ENCODE peak calls at places on chromosomes 2 and 18, in four cellular contexts. Z, K, U and E are unnamed samples.

GRCh38 chr2:217045725-217046475 is 186.0 kb upstream of the TNP1 start:
- DNase-seq in K (no peak), U (no peak), Z (peak; percentile 61), E (no peak)

GRCh38 chr18:75269140-75269676 is 58.6 kb downstream of the TSHZ1 start:
- DNase-seq in K (no peak), Z (no peak), U (no peak), E (no peak)

GRCh38 chr18:37659906-37660305 is 94.3 kb upstream of the CELF4 start:
- DNase-seq in K (no peak), U (no peak), Z (no peak), E (no peak)

GRCh38 chr2:143282684-143283083 is 153.5 kb downstream of the ARHGAP15 start:
- DNase-seq in K (no peak), U (no peak), Z (no peak), E (no peak)

GRCh38 chr2:144683063-144683740 is 163.3 kb upstream of the ZEB2 start:
- DNase-seq in U (no peak), K (no peak), Z (no peak), E (peak; percentile 70)

GRCh38 chr2:133198678-133199077 is 369.6 kb downstream of the NCKAP5 start:
- DNase-seq in Z (no peak), K (no peak), U (no peak), E (no peak)

GRCh38 chr2:72543527-72544216 is 282.2 kb downstream of the EXOC6B start:
- DNase-seq in U (no peak), K (no peak), Z (no peak), E (no peak)

GRCh38 chr2:20167356-20167755 is 57.6 kb downstream of the SDC1 start:
- DNase-seq in K (no peak), Z (peak; percentile 44), U (no peak), E (no peak)

GRCh38 chr2:109720379-109721116 is 73.6 kb upstream of the RGPD5 start:
- DNase-seq in K (no peak), Z (no peak), U (no peak), E (no peak)

GRCh38 chr18:70044626-70045025 is 97.0 kb upstream of the CD226 start:
- DNase-seq in Z (peak; percentile 99), U (no peak), K (no peak), E (peak; percentile 97)

GRCh38 chr2:19540739-19541503 is 182.5 kb upstream of the OSR1 start:
- DNase-seq in Z (peak; percentile 86), K (no peak), U (no peak), E (peak; percentile 97)

DNA sequence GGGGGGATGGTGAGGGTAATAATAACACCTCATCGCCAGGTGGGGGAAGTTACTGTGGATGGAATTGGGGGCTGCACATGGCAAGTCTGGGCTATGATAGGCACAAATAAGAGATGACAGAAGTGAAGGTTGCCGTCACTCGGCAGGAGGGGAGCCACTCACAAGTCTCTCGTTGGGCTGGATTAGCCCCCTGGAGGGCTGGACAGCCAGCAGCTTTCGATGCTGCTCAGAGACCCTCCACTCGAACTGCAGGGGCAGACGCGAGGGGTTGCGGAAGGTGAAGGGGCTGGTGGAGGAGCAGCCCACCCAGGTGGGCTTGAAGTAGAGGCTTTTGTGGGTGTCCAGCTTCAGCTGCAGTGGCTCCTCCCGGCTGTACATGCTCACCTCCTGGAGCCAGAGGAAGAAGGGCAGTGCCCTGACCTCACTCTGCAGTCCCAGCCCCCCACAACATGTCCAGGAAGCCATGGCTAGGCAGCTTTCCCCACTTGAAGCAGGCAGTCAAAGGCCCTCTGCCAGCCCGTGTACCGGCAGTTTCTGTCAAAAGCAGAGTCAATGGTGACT is 18.2 kb downstream of the CFAP65 start:
- DNase-seq in K (peak; percentile 36), U (no peak), Z (no peak), E (no peak)
- H3K4me3 ChIP-seq in K (no peak overlapping the region), U (no peak overlapping the region), Z (no peak overlapping the region), E (no peak overlapping the region)

DNA sequence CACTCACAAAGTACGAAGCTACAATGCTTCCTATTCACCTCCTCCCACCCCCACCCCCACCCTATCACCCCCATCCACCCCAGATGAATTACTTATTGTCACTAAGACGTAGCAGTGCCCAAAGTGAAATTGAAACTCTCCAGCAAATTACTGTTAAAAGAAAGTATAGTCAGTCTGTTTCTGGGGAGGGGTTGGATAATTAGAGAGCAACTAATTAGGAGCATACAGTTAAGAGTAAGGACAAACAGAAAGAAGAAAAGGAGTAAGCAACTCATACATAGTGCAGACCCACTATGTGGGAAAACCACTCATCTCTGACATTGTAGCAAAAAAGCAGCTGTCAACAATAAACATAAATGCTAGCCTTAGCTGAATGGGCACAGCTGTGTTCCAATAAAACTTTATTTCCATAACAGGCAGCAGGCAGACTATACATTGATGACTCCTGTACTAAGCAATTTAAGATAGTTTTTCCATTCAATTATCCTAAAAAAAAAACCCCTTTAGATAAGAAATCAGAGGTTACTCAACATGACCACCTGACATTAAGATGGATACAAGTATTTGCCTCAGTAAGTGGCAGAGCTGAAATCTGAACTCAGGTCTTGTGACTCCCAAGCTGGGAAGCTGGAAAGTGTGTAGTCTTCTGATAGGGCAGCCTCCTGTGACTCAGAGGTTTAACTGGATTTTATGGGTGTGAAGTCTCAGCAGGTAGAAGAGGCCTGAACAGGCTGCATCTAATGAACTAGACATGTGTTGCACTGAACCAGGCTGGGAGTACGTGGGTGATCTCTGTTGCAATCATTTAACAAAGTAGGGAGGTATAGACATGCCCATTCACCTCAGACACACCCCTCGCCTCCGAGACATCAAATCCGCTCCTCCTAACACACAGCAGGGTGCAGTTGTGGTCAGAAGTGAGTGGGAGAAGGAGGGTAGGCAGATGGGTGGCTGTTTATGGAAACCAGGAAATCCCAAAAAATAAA is 171.8 kb upstream of the KLF7 start:
- DNase-seq in K (no peak), Z (peak; percentile 78), U (no peak), E (peak; percentile 55)
- H3K4me3 ChIP-seq in K (no peak overlapping the region), Z (no peak overlapping the region), U (peak overlapping the region; percentile 24), E (no peak overlapping the region)

GRCh38 chr2:28377201-28377816 is 15.3 kb upstream of the FOSL2 start:
- DNase-seq in Z (no peak), K (peak; percentile 68), U (no peak), E (no peak)

GRCh38 chr2:28381225-28382180 is 11.2 kb upstream of the FOSL2 start:
- DNase-seq in K (peak; percentile 34), Z (no peak), U (no peak), E (no peak)

GRCh38 chr2:28380185-28380584 is 12.5 kb upstream of the FOSL2 start:
- DNase-seq in U (no peak), Z (no peak), K (no peak), E (no peak)

GRCh38 chr2:28377984-28378678 is 14.5 kb upstream of the FOSL2 start:
- DNase-seq in U (no peak), K (no peak), Z (no peak), E (no peak)

GRCh38 chr2:28378679-28379392 is 13.8 kb upstream of the FOSL2 start:
- DNase-seq in U (no peak), K (no peak), Z (no peak), E (no peak)
- H3K4me3 ChIP-seq in U (no peak overlapping the region), K (no peak overlapping the region), Z (no peak overlapping the region), E (no peak overlapping the region)

GRCh38 chr2:223055140-223055539 is 3.1 kb downstream of the KCNE4 start:
- DNase-seq in Z (peak; percentile 77), K (no peak), U (no peak), E (peak; percentile 71)
- H3K4me3 ChIP-seq in Z (peak overlapping the region; percentile 41), K (no peak overlapping the region), U (peak overlapping the region; percentile 67), E (no peak overlapping the region)

DNA sequence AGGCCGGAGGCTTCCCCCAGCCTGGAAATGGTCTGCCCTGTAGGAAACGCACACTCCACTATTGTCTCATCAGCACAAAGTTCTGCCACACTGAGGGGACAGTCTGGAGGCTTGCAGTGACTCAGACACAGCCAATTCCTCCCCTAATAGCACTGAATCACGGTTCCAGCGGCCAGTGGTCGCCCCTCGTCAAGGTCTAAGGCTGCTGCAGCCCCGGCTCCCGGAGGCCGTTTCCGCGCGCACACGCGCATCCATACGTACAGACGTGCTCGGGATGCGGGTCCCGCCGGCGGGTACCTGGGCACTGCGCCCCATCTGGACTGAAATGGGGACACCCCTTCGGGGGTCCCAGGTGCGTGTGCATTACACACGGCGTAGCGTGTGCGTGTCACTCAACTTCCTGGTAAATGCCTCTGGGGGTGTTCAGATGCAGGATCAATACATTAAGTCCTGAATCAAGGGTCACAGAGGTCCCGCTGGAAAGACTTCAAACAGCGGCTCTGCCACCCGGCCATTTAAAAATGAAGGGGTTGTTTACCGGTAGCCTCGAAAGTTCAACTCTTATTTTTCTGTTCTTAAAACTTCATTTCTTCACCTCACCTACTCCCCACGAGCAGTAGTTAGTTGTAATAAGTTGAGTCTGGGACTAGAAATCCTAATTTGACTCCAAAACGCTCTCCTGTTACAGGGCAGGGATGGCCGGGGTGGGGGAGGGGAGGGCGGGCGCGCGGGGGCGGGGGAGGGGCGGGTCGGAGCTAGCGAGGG is 575 bp upstream of the ZNF516 start:
- DNase-seq in U (no peak), K (peak; percentile 86), Z (peak; percentile 66), E (peak; percentile 77)
- H3K4me3 ChIP-seq in U (peak overlapping the region; percentile 87), K (peak overlapping the region; percentile 86), Z (peak overlapping the region; percentile 76), E (peak overlapping the region; percentile 76)

GRCh38 chr2:200694071-200694470 is 108.3 kb downstream of the AOX1 start:
- DNase-seq in K (no peak), U (no peak), Z (no peak), E (no peak)
- H3K4me3 ChIP-seq in K (no peak overlapping the region), U (no peak overlapping the region), Z (no peak overlapping the region), E (no peak overlapping the region)

DNA sequence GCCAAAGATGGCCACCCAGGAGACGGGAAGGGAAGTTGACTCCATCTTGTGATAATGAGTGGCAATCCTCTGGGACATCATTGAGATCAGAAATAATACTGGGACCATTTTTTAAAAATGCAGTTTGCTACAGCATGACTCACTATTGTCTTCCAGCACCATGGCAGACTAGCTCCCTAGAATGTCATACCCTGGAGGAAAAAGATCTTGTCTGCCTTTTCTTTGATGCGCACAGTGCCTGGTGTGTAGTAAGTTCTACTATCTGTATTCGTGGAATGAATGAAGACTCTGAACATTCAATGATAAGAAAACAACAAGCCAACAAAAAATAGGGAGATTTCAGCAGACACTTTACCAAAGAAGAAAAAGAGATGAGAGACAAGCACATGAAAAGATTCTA is 60.4 kb downstream of the CD8B2 start:
- DNase-seq in K (no peak), Z (no peak), U (no peak), E (no peak)
- H3K4me3 ChIP-seq in K (no peak overlapping the region), Z (no peak overlapping the region), U (no peak overlapping the region), E (no peak overlapping the region)